ENCODE peak calls at places on chromosomes 2 and 18, in four cellular contexts. T, E, J and L are unnamed samples. For H3K4me1, the result is how much of the 10 kb centered on the place peaks cover.

GRCh38 chr18:7492385-7492784 is 74.7 kb upstream of the PTPRM start:
- DNase-seq in E (no peak), T (no peak), J (no peak), L (no peak)

GRCh38 chr2:74863802-74864248 is 29.9 kb downstream of the HK2 start:
- DNase-seq in E (no peak), T (no peak), J (no peak), L (no peak)

GRCh38 chr18:80065705-80066104 is 31.5 kb downstream of the RBFA start:
- DNase-seq in J (no peak), T (no peak), E (no peak), L (no peak)

GRCh38 chr2:12493031-12493513 is 223.7 kb upstream of the TRIB2 start:
- DNase-seq in J (no peak), E (peak), T (peak), L (peak)

GRCh38 chr2:121596221-121597080 is 52.8 kb downstream of the CLASP1 start:
- DNase-seq in E (peak), T (peak), J (no peak), L (no peak)

GRCh38 chr2:3414133-3414856 is 34.8 kb downstream of the TRAPPC12 start:
- DNase-seq in J (no peak), T (no peak), E (no peak), L (no peak)

GRCh38 chr2:152755029-152755428 is 36.6 kb downstream of the ARL6IP6 start:
- DNase-seq in T (no peak), J (no peak), E (no peak), L (no peak)

GRCh38 chr2:232339121-232340081 is 39.1 kb upstream of the ALPP start:
- DNase-seq in T (peak), J (no peak), E (no peak), L (no peak)

GRCh38 chr2:72148391-72148974 is 821 bp upstream of the CYP26B1 start:
- DNase-seq in J (no peak), E (no peak), T (peak), L (no peak)

GRCh38 chr2:166867874-166868514 is 20.3 kb upstream of the XIRP2 start:
- DNase-seq in E (no peak), T (no peak), J (no peak), L (no peak)

GRCh38 chr2:222835142-222835822 is 25.6 kb upstream of the ACSL3 start:
- DNase-seq in E (no peak), T (no peak), J (no peak), L (no peak)

GRCh38 chr2:204795156-204795555 is 249.9 kb downstream of the PARD3B start:
- DNase-seq in T (no peak), E (peak), J (no peak), L (no peak)

GRCh38 chr2:189927823-189928222 is 134.7 kb downstream of the MSTN start:
- DNase-seq in T (no peak), E (peak), J (no peak), L (no peak)

GRCh38 chr2:65710779-65711295 is 278.4 kb upstream of the SPRED2 start:
- DNase-seq in E (peak), T (no peak), J (no peak), L (no peak)

GRCh38 chr18:48040457-48041110 is 110.1 kb upstream of the SMAD2 start:
- DNase-seq in E (no peak), T (no peak), J (no peak), L (no peak)

GRCh38 chr18:33580540-33580939 is 2.5 kb downstream of the ASXL3 start:
- DNase-seq in T (no peak), E (no peak), J (no peak), L (no peak)

GRCh38 chr18:9661564-9661963 is 46.5 kb upstream of the RAB31 start:
- DNase-seq in T (no peak), J (no peak), E (peak), L (no peak)

GRCh38 chr2:1717129-1717528 is 27.2 kb downstream of the PXDN start:
- DNase-seq in T (no peak), E (no peak), J (no peak), L (no peak)

GRCh38 chr2:48452108-48452507 is 77.8 kb upstream of the STON1 start:
- DNase-seq in E (no peak), J (no peak), T (no peak), L (no peak)

GRCh38 chr2:166246901-166247300 is 119.1 kb upstream of the SCN1A start:
- DNase-seq in E (no peak), J (no peak), T (no peak), L (no peak)

GRCh38 chr18:67104700-67105284 is 411.7 kb downstream of the DSEL start:
- DNase-seq in J (no peak), E (peak), T (peak), L (no peak)

GRCh38 chr2:124836415-124836814 is 811.3 kb downstream of the CNTNAP5 start:
- DNase-seq in T (no peak), J (no peak), E (peak), L (no peak)

GRCh38 chr2:217414429-217414828 is 554.6 kb upstream of the TNP1 start:
- DNase-seq in J (no peak), E (no peak), T (no peak), L (no peak)

GRCh38 chr2:203783496-203784203 is 77.2 kb downstream of the CD28 start:
- DNase-seq in E (peak), J (no peak), T (no peak), L (no peak)

GRCh38 chr2:239960929-239961661 is 64.0 kb downstream of the NDUFA10 start:
- DNase-seq in E (no peak), T (peak), J (no peak), L (no peak)

GRCh38 chr2:16613475-16613874 is 52.2 kb downstream of the CYRIA start:
- DNase-seq in J (no peak), T (no peak), E (no peak), L (no peak)

GRCh38 chr18:62372156-62372555 is 47.0 kb downstream of the TNFRSF11A start:
- DNase-seq in E (no peak), J (no peak), T (no peak), L (no peak)

GRCh38 chr18:35155403-35156117 is 85.3 kb upstream of the ZNF397 start:
- DNase-seq in J (no peak), T (no peak), E (peak), L (no peak)

GRCh38 chr2:74086001-74086400 is 61.7 kb downstream of the BOLA3 start:
- DNase-seq in T (no peak), J (no peak), E (no peak), L (no peak)

GRCh38 chr2:67581751-67582150 is 184.6 kb downstream of the ETAA1 start:
- DNase-seq in J (no peak), T (no peak), E (no peak), L (no peak)

GRCh38 chr2:237733677-237734300 is 64.8 kb upstream of the RBM44 start:
- DNase-seq in J (no peak), E (no peak), T (no peak), L (no peak)

DNA sequence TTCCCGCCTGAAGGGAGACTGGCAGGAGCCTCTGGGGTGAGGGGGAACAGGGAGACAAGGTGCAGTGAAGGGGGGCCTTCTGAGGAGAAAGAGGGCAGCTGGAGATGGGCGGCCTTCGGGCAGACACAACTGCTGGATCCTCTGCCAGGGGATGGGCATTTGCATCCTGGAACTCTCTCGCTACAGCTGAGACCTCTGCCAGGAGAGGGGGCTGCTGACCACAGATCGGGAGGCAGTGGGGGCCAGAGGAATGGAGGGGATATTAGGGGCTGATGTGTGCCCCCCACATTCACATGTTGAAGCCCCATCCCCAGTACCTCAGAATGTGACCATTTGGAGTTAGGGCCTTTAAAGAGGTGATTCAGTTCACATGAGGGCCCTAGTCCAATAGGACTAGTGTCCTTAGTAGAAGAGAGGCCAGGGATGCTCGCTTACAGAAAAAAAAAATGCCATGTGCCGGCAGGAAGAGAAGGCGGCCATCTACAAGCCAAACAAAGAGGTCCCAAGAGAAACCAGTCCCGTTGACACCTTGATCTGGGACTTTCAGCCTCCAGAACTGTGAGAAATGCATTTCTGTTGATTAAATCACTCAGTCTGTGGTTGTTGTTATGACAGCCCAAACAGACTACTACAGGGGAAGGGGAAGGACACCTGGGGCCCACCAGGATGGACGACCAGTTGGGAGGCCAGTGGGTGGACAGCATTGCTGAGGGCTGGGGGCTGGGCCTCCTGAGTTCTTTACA is 50.0 kb downstream of the TRABD2A start:
- DNase-seq in J (no peak), T (no peak), E (no peak), L (no peak)
- H3K4me1 ChIP-seq in J (under half), T (under half), E (under half), L (under half)

GRCh38 chr2:19359021-19359357 is 566 bp upstream of the OSR1 start:
- DNase-seq in J (no peak), T (no peak), E (no peak), L (no peak)
- H3K4me1 ChIP-seq in J (half or more), T (under half), E (under half), L (under half)

GRCh38 chr2:142873850-142874287 is 3.6 kb upstream of the KYNU start:
- DNase-seq in J (no peak), E (peak), T (no peak), L (no peak)
- H3K4me1 ChIP-seq in J (half or more), E (under half), T (under half), L (under half)

GRCh38 chr2:201701591-201701990 is 3.1 kb upstream of the MPP4 start:
- DNase-seq in J (no peak), E (no peak), T (no peak), L (no peak)
- H3K4me1 ChIP-seq in J (under half), E (under half), T (under half), L (under half)

DNA sequence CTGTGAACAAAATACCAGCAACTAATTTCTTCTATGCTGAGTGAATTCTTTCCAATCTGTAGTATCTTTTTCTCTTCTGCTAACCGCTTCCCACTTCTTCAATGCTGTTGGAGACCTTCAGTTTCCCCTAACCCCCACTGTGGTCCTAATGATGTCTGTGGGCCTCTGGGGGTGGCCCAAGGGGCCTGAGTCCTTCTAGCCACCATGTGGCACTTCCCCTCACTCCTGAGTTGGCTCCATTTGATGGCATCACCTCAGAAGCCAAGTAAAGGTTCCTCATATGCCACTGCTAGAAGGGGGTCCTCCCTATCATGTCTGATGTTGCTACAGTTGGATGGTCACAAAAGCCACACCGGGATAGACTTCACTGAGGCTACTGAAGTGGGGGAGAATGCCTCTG is 37.5 kb downstream of the ARHGAP25 start:
- DNase-seq in T (no peak), J (no peak), E (no peak), L (no peak)
- H3K4me1 ChIP-seq in T (under half), J (half or more), E (under half), L (half or more)

GRCh38 chr2:134119117-134119671 is 134.7 kb upstream of the MGAT5 start:
- DNase-seq in E (no peak), T (no peak), J (no peak), L (no peak)
- H3K4me1 ChIP-seq in E (under half), T (under half), J (under half), L (under half)

DNA sequence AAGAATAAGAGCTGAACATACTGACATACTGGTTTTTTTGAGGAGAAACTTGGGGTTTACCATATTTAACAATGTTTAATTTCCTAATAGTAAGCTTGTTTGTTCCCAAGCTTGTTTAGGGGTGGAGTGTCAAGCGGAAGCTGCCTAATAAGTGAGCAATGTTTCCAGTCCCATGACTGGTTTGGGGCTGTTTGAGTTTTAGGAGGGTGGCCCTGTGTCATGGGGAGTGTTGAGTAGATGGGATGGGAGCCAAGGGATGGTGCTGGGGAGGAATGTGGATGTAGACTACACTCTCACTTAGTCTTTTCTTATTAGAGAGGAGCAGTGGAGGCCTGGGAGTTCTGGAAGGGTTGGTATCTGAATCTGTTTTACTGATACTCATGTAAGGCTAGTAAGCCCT is 128.5 kb downstream of the TANC1 start:
- DNase-seq in E (no peak), T (no peak), J (no peak), L (no peak)
- H3K4me1 ChIP-seq in E (under half), T (under half), J (half or more), L (half or more)

DNA sequence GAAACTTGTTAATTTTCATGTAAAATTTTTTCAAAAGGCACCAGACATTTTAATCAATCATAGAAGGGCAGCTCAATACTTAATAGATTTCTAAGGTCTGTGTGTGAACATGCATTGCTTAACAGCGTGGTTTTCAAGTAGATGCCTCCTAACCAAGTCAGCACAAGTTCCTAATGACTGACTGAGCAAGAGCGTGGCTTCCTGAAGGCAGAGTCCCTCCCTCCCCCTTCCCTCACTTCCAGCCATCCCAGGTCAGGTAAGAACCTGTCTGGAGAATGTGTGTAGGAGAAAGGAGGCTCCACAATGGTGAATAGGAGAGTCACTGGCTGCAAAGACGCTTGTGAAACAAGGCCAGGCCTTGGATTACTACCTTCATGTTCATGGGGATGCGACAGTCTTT is 33.5 kb upstream of the DAPL1 start:
- DNase-seq in J (no peak), E (peak), T (no peak), L (no peak)
- H3K4me1 ChIP-seq in J (under half), E (under half), T (under half), L (under half)